ENCODE peak calls at places on chromosomes 11 and 22, in five cellular contexts. One of them, this sample, is unnamed.
A peak's percentile ranks its signal among the peaks of the same experiment; 100 is the strongest.

GRCh38 chr11:57303990-57304579 is 20.7 kb downstream of the TNKS1BP1 start:
- DNase-seq in A549: no peak
- DNase-seq in GM23338: no peak
- DNase-seq in HepG2: no peak
- DNase-seq in SK-N-SH: peak; percentile 36
- DNase-seq in this sample: no peak

GRCh38 chr22:42990131-42990838 is 24.7 kb downstream of the PACSIN2 start:
- DNase-seq in A549: peak; percentile 73
- DNase-seq in GM23338: peak; percentile 51
- DNase-seq in SK-N-SH: no peak
- DNase-seq in HepG2: peak; percentile 45
- DNase-seq in this sample: no peak

GRCh38 chr22:37784829-37785495 is 22.8 kb upstream of the GCAT start:
- DNase-seq in HepG2: peak; percentile 46
- DNase-seq in GM23338: no peak
- DNase-seq in A549: no peak
- DNase-seq in SK-N-SH: peak; percentile 17
- DNase-seq in this sample: no peak

GRCh38 chr11:134509381-134510068 is 97.5 kb upstream of the B3GAT1 start:
- DNase-seq in A549: no peak
- DNase-seq in HepG2: no peak
- DNase-seq in SK-N-SH: no peak
- DNase-seq in GM23338: no peak
- DNase-seq in this sample: no peak

GRCh38 chr22:19291218-19291579 is 320 bp downstream of the CLTCL1 start:
- DNase-seq in HepG2: no peak
- DNase-seq in A549: no peak
- DNase-seq in GM23338: peak; percentile 50
- DNase-seq in SK-N-SH: peak; percentile 76
- DNase-seq in this sample: no peak

GRCh38 chr22:37080438-37080837 is 28.9 kb downstream of the KCTD17 start:
- DNase-seq in GM23338: no peak
- DNase-seq in A549: no peak
- DNase-seq in SK-N-SH: no peak
- DNase-seq in HepG2: no peak
- DNase-seq in this sample: no peak

GRCh38 chr11:123145661-123146060 is 49.4 kb downstream of the CLMP start:
- DNase-seq in HepG2: no peak
- DNase-seq in GM23338: no peak
- DNase-seq in SK-N-SH: peak; percentile 92
- DNase-seq in A549: no peak
- DNase-seq in this sample: no peak

GRCh38 chr11:82631722-82632630 is 101.7 kb downstream of the FAM181B start:
- DNase-seq in GM23338: no peak
- DNase-seq in HepG2: no peak
- DNase-seq in A549: no peak
- DNase-seq in SK-N-SH: no peak
- DNase-seq in this sample: no peak

GRCh38 chr11:130219148-130219547 is 59.6 kb downstream of the ST14 start:
- DNase-seq in SK-N-SH: no peak
- DNase-seq in HepG2: no peak
- DNase-seq in A549: no peak
- DNase-seq in GM23338: no peak
- DNase-seq in this sample: no peak

GRCh38 chr11:111665779-111666178 is 63.5 kb downstream of the SIK2 start:
- DNase-seq in SK-N-SH: no peak
- DNase-seq in GM23338: peak; percentile 72
- DNase-seq in A549: peak; percentile 2
- DNase-seq in HepG2: peak; percentile 44
- DNase-seq in this sample: peak; percentile 5

GRCh38 chr11:103682318-103683184 is 353.9 kb upstream of the DDI1 start:
- DNase-seq in HepG2: peak; percentile 67
- DNase-seq in A549: peak; percentile 23
- DNase-seq in SK-N-SH: peak; percentile 49
- DNase-seq in GM23338: peak; percentile 88
- DNase-seq in this sample: peak; percentile 18

GRCh38 chr11:1557168-1557884 is 14.7 kb downstream of the DUSP8 start:
- DNase-seq in HepG2: no peak
- DNase-seq in GM23338: no peak
- DNase-seq in SK-N-SH: no peak
- DNase-seq in A549: no peak
- DNase-seq in this sample: no peak

GRCh38 chr22:38034278-38034882 is 22.8 kb upstream of the PICK1 start:
- DNase-seq in SK-N-SH: peak; percentile 42
- DNase-seq in A549: peak; percentile 85
- DNase-seq in HepG2: peak; percentile 50
- DNase-seq in GM23338: peak; percentile 84
- DNase-seq in this sample: peak; percentile 89

DNA sequence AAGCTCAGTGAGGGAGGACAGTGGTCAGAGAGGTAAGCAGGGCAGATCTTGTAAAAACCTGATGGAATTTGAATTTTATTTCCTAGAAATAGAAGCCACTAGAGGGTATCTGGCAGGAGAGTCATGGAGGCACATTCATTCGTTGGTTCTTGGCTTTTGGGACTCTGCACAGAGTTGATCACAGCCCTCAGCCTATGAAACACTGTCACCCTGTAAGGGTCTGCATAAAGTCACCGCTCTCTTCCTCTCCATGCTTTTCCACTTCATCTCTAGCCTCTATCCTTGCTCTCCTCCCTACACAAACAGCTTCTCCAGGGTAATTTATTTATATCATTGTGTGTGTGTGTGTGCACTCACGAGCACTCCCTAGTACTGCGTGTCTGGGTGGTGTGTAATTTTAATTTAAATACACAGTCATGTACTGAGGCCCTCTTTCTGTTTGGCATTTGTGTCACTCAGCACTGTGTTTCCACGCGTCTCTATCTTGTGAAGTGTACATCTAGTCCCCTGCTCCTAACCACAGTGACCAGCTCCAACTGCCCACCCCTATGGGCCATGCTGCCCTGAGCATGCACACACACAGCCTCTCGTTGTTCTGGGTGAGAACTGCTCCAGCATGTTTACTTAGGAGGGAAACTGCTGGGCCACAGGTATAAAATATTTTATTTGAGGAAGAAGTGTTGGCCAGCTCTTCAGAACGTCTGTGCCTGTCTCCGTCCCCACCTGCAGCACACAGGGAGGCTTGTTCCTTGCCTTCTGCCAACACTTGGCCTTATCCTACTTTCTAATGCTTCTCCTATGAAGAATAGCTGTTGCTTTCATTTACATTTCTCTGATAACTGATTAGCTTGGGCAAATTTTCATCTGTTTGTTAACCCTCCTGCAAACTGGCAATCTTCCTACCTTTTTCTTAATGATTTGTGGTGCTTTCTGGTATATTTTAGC is 4.5 kb downstream of the KCNQ1OT1 start:
- DNase-seq in A549: no peak
- DNase-seq in GM23338: no peak
- DNase-seq in HepG2: no peak
- DNase-seq in SK-N-SH: no peak
- DNase-seq in this sample: no peak
- TF ChIP-seq REST in A549: no peak
- TF ChIP-seq REST in GM23338: no peak
- TF ChIP-seq REST in HepG2: no peak
- TF ChIP-seq REST in SK-N-SH: no peak
- TF ChIP-seq REST in this sample: no peak

DNA sequence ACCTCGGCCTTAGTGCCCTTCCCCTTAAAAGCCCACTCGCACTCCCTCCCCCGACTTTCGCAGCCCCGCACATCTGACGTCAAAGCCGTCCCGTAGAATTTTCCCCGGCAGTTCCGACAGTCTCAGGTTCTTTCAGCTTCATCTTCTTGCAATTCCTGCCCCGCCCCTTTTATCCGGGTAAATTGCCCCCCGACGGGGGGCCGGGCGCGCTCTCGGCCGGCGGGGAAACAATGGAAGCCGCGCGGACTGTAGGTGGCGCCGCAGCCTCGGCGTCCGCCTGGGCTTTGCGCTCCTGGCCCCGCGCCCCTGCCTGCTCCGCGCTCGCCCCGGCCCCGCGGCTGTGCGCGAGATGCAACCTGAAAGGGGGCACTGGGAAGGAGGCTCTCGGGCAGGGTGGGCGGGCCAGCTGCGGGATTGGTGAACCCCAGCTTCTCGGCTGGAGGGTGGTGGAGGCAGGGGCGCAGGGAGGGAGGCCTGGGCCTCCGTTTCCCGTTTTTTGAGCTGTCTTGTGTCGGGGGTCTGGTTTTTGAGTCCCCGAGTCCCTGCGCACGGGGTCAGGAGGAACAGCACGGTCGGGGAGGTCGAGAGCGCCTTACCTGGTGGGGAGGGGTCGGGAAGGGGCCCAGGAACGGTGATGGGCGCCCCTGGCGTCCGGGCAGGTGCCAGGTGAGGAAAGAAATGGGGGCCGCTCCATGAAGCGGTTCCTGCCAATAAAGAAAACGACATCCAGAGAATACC is 855 bp upstream of the FGF19 start:
- DNase-seq in HepG2: no peak
- DNase-seq in GM23338: peak; percentile 98
- DNase-seq in SK-N-SH: peak; percentile 91
- DNase-seq in A549: peak; percentile 60
- DNase-seq in this sample: no peak
- H3K27ac ChIP-seq in HepG2: no peak overlapping the region
- H3K27ac ChIP-seq in GM23338: peak overlapping the region; percentile 93
- H3K27ac ChIP-seq in SK-N-SH: no peak overlapping the region
- H3K27ac ChIP-seq in A549: peak overlapping the region; percentile 79
- H3K27ac ChIP-seq in this sample: no peak overlapping the region

DNA sequence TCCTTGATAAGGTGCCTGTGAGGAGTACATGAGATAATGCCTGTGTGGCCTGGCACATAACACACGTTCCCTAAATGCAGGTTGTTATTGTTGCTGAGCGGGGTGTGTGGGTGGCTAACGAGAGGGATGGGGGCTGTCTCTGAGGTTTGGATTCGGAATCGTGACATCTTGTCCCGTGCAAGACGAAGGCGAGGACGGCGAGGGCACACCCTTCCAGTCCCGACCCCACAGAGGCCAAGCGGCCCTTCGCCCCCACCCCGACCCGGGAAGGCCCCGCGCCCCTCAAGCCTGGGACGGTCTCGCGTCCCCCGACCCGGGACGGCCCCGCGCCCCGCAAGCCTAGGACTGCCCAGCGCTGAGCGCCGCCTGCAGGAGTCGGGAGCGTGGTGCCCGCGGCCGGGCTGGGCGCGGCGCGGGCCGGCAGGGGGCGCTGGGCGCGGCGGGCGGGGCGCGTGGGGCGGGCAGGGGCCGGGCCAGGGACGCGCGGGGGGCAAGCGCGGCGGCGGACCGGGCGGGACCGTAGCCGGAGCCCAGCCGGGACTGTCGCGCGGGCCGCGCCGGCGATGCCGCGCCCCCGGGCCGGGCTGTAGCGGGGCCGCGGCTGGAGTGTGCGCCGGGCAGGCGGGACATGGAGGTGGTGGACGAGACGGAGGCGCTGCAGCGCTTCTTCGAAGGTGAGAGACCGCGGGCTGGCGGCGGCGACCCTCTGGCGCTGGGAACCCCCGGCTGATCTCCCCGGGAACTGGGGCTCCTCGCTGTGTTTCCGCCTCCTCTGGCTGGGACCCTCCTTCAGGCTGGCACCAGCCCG is at the start of gene MYRF:
- DNase-seq in GM23338: peak; percentile 80
- DNase-seq in A549: peak; percentile 50
- DNase-seq in HepG2: no peak
- DNase-seq in SK-N-SH: peak; percentile 95
- DNase-seq in this sample: peak; percentile 18
- TF ChIP-seq CTCF in GM23338: peak; percentile 69
- TF ChIP-seq CTCF in A549: peak; percentile 98
- TF ChIP-seq CTCF in HepG2: peak; percentile 69
- TF ChIP-seq CTCF in SK-N-SH: peak; percentile 59
- TF ChIP-seq CTCF in this sample: no peak

DNA sequence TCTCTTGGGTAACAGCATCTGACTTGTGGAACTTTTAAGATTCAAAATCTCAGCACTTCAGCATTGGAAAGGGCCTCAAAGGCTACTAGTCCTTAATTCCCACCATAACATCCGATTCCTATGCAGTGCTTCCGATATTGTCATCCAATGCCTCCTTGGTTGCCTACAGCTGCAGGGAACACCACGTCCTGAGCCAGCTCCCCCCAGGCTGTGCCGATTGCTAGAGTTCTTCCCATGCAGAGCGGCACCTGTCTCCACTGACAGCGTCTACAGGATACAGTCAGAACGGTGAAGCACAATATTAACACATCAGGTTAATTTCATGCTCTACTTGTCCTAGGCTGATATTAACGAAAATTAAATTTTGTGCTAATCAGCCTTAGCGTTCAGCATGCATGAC is 65.8 kb upstream of the E2F8 start:
- DNase-seq in SK-N-SH: no peak
- DNase-seq in GM23338: no peak
- DNase-seq in A549: no peak
- DNase-seq in HepG2: no peak
- DNase-seq in this sample: no peak
- TF ChIP-seq REST in SK-N-SH: no peak
- TF ChIP-seq REST in GM23338: no peak
- TF ChIP-seq REST in A549: no peak
- TF ChIP-seq REST in HepG2: no peak
- TF ChIP-seq REST in this sample: no peak

GRCh38 chr11:119363874-119364590 is 17.5 kb downstream of the USP2 start:
- DNase-seq in A549: peak; percentile 31
- DNase-seq in GM23338: peak; percentile 80
- DNase-seq in HepG2: no peak
- DNase-seq in SK-N-SH: peak; percentile 97
- DNase-seq in this sample: no peak
- H3K27ac ChIP-seq in A549: peak overlapping the region; percentile 91
- H3K27ac ChIP-seq in GM23338: no peak overlapping the region
- H3K27ac ChIP-seq in HepG2: no peak overlapping the region
- H3K27ac ChIP-seq in SK-N-SH: no peak overlapping the region
- H3K27ac ChIP-seq in this sample: no peak overlapping the region